ENCODE peak calls at places on chromosomes 11 and 22, in four cellular contexts. Q is endodermal cell, E is sigmoid colon, Z is astrocyte of the cerebellum. Y is an unnamed sample.

GRCh38 chr11:86067230-86068137 is 1.4 kb downstream of the PICALM start:
- DNase-seq in Q (no peak), E (no peak), Z (no peak), Y (no peak)

GRCh38 chr11:36011574-36011973 is 67.7 kb downstream of the LDLRAD3 start:
- DNase-seq in Q (no peak), E (no peak), Z (no peak), Y (no peak)

GRCh38 chr11:18617688-18618340 is 16.3 kb downstream of the SPTY2D1 start:
- DNase-seq in Q (no peak), E (no peak), Z (peak; percentile 56), Y (no peak)

GRCh38 chr11:95835351-95835750 is 45.1 kb downstream of the CEP57 start:
- DNase-seq in Q (no peak), E (no peak), Z (peak; percentile 28), Y (no peak)

GRCh38 chr11:100929377-100929776 is 200.2 kb downstream of the PGR start:
- DNase-seq in Q (no peak), E (no peak), Z (no peak), Y (no peak)

GRCh38 chr11:109869536-109869935 is 223.7 kb upstream of the ZC3H12C start:
- DNase-seq in Q (no peak), E (no peak), Z (no peak), Y (no peak)

GRCh38 chr11:32400670-32401369 is 34.5 kb downstream of the WT1 start:
- DNase-seq in Q (no peak), E (no peak), Z (no peak), Y (no peak)

GRCh38 chr11:70398834-70399680 is 728 bp downstream of the CTTN start:
- DNase-seq in Q (peak; percentile 69), E (peak; percentile 72), Z (no peak), Y (no peak)

GRCh38 chr11:113977701-113978100 is 2.8 kb downstream of the HTR3A start:
- DNase-seq in Q (no peak), E (no peak), Z (no peak), Y (no peak)

GRCh38 chr11:125331357-125331756 is 164.7 kb downstream of the FEZ1 start:
- DNase-seq in Q (peak; percentile 52), E (no peak), Z (no peak), Y (no peak)

GRCh38 chr11:72229925-72230763 is 5.6 kb downstream of the INPPL1 start:
- DNase-seq in Q (peak; percentile 29), E (no peak), Z (no peak), Y (no peak)

GRCh38 chr22:50729391-50730012 is 8.5 kb upstream of the ACR start:
- DNase-seq in Q (no peak), E (peak; percentile 59), Z (no peak), Y (no peak)

GRCh38 chr11:1498262-1498661 is 11.7 kb upstream of the MOB2 start:
- DNase-seq in Q (no peak), E (no peak), Z (no peak), Y (no peak)

GRCh38 chr11:65586676-65587075 is 8.9 kb downstream of the KCNK7 start:
- DNase-seq in Q (peak; percentile 71), E (no peak), Z (no peak), Y (no peak)

GRCh38 chr11:70727021-70727420 is 328.7 kb downstream of the CTTN start:
- DNase-seq in Q (no peak), E (no peak), Z (no peak), Y (no peak)

GRCh38 chr22:39106326-39106725 is 9.3 kb downstream of the APOBEC3H start:
- DNase-seq in Q (no peak), E (no peak), Z (no peak), Y (no peak)

GRCh38 chr11:78190871-78191538 is 2.3 kb downstream of the USP35 start:
- DNase-seq in Q (no peak), E (peak; percentile 48), Z (no peak), Y (no peak)

GRCh38 chr11:73270089-73270854 is 1.9 kb upstream of the P2RY6 start:
- DNase-seq in Q (peak; percentile 69), E (peak; percentile 53), Z (no peak), Y (no peak)

GRCh38 chr11:62806611-62807121 is 1.4 kb upstream of the NXF1 start:
- DNase-seq in Q (peak; percentile 59), E (peak; percentile 70), Z (no peak), Y (no peak)

GRCh38 chr11:10693509-10694071 is at the start of gene IRAG1:
- DNase-seq in Q (no peak), E (peak; percentile 92), Z (peak; percentile 26), Y (no peak)

GRCh38 chr11:134994431-134994830 is 582.4 kb upstream of the B3GAT1 start:
- DNase-seq in Q (no peak), E (no peak), Z (no peak), Y (no peak)

GRCh38 chr11:75659836-75660235 is 9.0 kb downstream of the MAP6 start:
- DNase-seq in Q (no peak), E (no peak), Z (no peak), Y (no peak)

GRCh38 chr11:96827164-96827563 is 437.4 kb downstream of the JRKL start:
- DNase-seq in Q (peak; percentile 37), E (no peak), Z (no peak), Y (peak; percentile 81)

GRCh38 chr11:7251487-7251835 is 243 bp upstream of the SYT9 start:
- DNase-seq in Q (no peak), E (no peak), Z (no peak), Y (peak; percentile 0)

GRCh38 chr11:82003671-82004148 is 730.0 kb downstream of the FAM181B start:
- DNase-seq in Q (no peak), E (no peak), Z (peak; percentile 79), Y (no peak)

GRCh38 chr11:126523441-126523840 is 168.0 kb downstream of the ST3GAL4 start:
- DNase-seq in Q (no peak), E (peak; percentile 35), Z (no peak), Y (no peak)

DNA sequence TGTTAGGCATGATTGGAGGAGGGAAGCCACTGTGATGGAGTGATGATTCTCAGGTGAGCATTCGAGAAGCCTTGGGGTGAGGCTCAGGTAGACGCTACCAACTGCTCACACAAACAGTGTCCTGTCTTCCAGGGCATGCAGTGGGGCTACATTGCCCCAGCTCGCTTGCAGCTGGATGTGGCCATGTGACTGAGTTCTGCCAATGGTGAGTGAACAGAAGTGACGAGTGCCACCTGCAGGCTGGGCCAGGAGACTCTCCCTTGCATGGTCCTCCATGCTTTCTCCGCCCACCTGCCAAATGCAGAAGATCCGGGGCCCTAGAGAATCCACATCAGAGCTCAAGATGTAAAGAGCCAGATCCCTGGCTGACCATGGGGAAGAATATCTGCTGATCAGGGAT is 195.9 kb downstream of the BCR start:
- DNase-seq in Q (peak; percentile 91), E (no peak), Z (no peak), Y (no peak)
- TF ChIP-seq CTCF in Q (peak; percentile 78), E (peak; percentile 22), Z (no peak), Y (no peak)

DNA sequence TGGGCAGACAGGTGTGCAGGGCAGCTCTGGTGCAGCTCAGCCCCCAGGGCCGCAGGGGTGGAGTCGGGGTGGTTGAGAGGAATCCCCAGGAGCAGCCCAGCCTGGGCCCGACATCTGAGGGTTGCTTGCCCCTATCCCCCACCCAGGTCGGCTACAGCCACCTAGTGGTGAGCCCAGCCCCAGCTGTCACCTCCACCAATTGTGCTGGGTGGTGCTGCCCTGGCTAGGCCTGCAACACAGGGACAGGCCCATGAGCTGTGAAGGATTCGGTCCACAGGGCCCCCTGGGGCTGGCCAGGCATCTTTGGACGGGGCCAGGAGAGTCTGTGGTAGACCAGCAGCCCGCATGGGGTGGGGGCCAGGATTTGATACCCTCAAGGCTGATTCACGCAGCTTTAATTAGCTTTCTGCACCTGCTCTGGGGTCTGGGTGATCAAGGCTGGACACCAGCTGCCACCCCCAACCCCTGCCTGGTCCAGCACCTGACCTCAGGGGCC is 29.5 kb downstream of the RTN4R start:
- DNase-seq in Q (peak; percentile 95), E (no peak), Z (no peak), Y (peak; percentile 8)
- H3K4me3 ChIP-seq in Q (no peak overlapping the region), E (no peak overlapping the region), Z (no peak overlapping the region), Y (no peak overlapping the region)

GRCh38 chr22:32848226-32848625 is 46.7 kb downstream of the TIMP3 start:
- DNase-seq in Q (no peak), E (no peak), Z (no peak), Y (no peak)

GRCh38 chr22:32852346-32853251 is 51.1 kb downstream of the TIMP3 start:
- DNase-seq in Q (no peak), E (peak; percentile 86), Z (no peak), Y (no peak)

GRCh38 chr22:32850157-32850556 is 48.7 kb downstream of the TIMP3 start:
- DNase-seq in Q (no peak), E (no peak), Z (no peak), Y (no peak)

GRCh38 chr22:32849501-32849900 is 48.0 kb downstream of the TIMP3 start:
- DNase-seq in Q (no peak), E (no peak), Z (no peak), Y (no peak)

DNA sequence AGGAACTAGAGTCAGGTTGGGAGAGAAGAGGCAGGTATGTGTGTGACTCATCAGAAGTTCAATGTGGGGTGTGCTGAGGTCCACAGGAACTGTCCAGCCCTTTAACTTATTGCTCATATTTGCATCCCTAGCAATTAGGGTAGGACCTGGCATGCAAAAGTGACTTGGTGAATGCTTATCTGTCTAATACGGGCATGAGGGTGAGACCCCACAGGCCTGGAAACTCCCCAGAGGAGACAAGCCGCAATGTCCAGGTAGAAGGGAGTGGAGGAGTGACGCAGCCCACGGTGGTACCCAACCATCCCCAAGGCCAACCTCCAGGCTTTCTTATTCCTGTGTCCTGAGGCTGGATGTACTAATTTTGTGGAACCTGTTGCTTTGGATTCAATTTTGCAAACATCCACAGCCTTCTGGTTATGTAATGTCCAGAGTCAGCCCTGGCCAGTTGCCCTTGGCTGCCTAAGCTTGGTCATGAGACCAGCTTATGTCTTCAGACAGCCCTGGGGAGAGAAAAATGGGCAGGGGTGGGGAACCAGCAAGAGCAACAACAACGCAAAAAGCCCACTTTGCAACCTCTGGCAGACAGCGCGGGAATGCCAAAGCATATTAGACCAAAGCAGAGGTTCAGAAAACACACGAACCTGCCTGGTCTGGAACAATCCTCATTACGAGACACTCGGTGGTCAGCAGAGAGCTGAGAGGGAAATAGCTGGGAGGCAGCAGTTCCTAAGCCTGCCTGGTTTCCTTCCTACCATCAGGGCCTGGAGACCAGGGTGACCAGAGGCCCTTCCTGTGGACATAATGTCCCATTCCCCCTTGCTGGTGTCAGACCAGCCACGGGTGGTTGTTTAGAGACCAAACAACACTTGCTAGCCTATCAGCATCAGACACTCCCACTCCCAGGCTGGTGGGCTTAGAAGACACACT is 49.3 kb downstream of the TIMP3 start:
- DNase-seq in Q (no peak), E (peak; percentile 97), Z (no peak), Y (peak; percentile 76)
- TF ChIP-seq CTCF in Q (no peak), E (no peak), Z (no peak), Y (no peak)

DNA sequence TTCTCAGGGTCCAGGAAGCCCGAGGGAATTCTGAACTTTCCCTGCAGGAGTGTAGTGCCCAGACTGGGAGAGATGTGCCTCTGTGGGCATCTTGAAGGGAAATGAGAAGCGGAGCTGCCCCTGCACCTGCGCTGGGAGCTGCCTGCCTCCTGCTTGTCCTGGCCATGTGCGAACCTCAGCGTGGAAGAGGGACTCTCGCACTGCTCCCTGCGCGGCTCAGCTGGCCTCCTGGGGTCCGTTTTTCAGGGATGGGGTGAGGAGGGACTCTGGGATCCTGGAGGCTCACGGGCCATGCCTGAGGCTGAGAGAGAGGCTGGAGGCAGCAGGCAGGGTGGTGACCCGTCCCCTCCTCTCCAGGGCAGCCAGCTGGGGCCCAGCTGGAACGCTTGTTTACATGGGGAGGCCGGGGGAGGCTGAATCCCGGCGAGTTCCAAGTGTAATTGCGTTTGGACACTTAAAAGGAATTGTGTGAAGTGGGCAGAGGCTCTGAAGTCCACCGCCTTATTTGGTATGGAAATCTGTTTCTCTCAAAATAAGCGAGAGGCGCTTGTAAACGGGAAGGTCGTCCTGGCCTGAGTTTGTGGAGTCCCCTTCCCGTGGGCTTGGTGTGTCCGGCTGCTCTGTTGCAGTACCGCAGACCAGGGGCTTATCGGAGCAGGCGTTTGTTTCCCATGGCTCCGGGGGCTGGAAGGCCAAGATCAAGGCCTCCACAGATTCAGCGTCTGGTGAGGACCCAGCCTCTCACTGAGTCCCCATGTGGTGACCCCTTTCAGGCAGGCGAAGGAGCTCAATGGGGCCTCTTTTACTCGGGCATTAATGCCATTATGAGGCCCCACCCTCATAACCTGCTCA is 1.3 kb upstream of the MRGPRF start:
- DNase-seq in Q (peak; percentile 72), E (peak; percentile 96), Z (no peak), Y (no peak)
- H3K4me3 ChIP-seq in Q (no peak overlapping the region), E (peak overlapping the region; percentile 78), Z (no peak overlapping the region), Y (no peak overlapping the region)

Y was measured in retinal pigment epithelial cell.